ENCODE peak calls at places on chromosomes 2 and 18, in seven cellular contexts. Z is T-cell; J is activated naive CD8-positive, alpha-beta T cell treated with anti-CD3 and anti-CD28 coated beads, Interleukin-2, amount 50 U/mL, for 24 hours; L is activated CD8-positive, alpha-beta memory T cell treated with anti-CD3 and anti-CD28 coated beads, Interleukin-2, amount 10 ng/mL, durations not matched to agents 7 days and 5 days; A is activated CD8-positive, alpha-beta T cell treated with anti-CD3 and anti-CD28 coated beads, Interleukin-2, amount 10 ng/mL, durations not matched to agents 7 days and 5 days; O is HCT116; B is gastroesophageal sphincter. X is an unnamed sample.

GRCh38 chr2:98436734-98437133 is 7.9 kb upstream of the INPP4A start:
- ATAC-seq in L (no peak), Z (no peak), A (no peak), B (peak), O (peak), J (no peak), X (no peak)

GRCh38 chr2:20424300-20425290 is 22.3 kb upstream of the RHOB start:
- ATAC-seq in Z (peak), A (peak), J (peak), O (no peak), L (peak), B (peak), X (peak)

GRCh38 chr2:85886585-85886984 is 2.2 kb downstream of the ST3GAL5 start:
- ATAC-seq in J (peak), B (peak), L (no peak), A (no peak), Z (no peak), O (peak), X (no peak)

GRCh38 chr2:16664809-16665745 is 557 bp downstream of the CYRIA start:
- ATAC-seq in A (peak), Z (no peak), J (peak), B (peak), L (no peak), O (peak), X (peak)

GRCh38 chr2:15178946-15179345 is 382.2 kb downstream of the NBAS start:
- ATAC-seq in J (no peak), B (no peak), A (no peak), L (no peak), O (no peak), Z (no peak), X (no peak)

GRCh38 chr2:142741764-142742269 is 135.6 kb upstream of the KYNU start:
- ATAC-seq in B (no peak), J (peak), L (no peak), A (no peak), Z (no peak), O (no peak), X (peak)

GRCh38 chr18:36492604-36493329 is 195.3 kb downstream of the FHOD3 start:
- ATAC-seq in Z (no peak), A (no peak), O (no peak), L (no peak), B (no peak), J (no peak), X (no peak)

GRCh38 chr2:27907547-27907946 is 17.0 kb downstream of the BABAM2 start:
- ATAC-seq in L (peak), J (peak), A (no peak), B (no peak), O (no peak), Z (no peak), X (no peak)

GRCh38 chr2:33763671-33764310 is 164.7 kb upstream of the FAM98A start:
- ATAC-seq in O (no peak), B (no peak), A (no peak), L (no peak), Z (no peak), J (no peak), X (no peak)

GRCh38 chr2:238107525-238108422 is 7.6 kb downstream of the ESPNL start:
- ATAC-seq in B (no peak), A (peak), L (no peak), J (no peak), Z (no peak), O (peak), X (peak)

GRCh38 chr18:35331367-35332087 is 12.7 kb downstream of the ZNF24 start:
- ATAC-seq in O (no peak), B (no peak), Z (no peak), J (no peak), L (no peak), A (no peak), X (no peak)

GRCh38 chr2:204611017-204611631 is 65.8 kb downstream of the PARD3B start:
- ATAC-seq in O (no peak), A (no peak), L (no peak), Z (no peak), J (no peak), B (no peak), X (no peak)

GRCh38 chr2:202774104-202774503 is 97.5 kb downstream of the ICA1L start:
- ATAC-seq in Z (no peak), J (no peak), L (no peak), O (no peak), A (no peak), B (no peak), X (no peak)

GRCh38 chr18:72235422-72235821 is 308.7 kb downstream of the CBLN2 start:
- ATAC-seq in L (no peak), Z (no peak), A (no peak), O (no peak), B (no peak), J (no peak), X (no peak)

GRCh38 chr18:42245137-42245536 is 290.1 kb downstream of the PIK3C3 start:
- ATAC-seq in B (no peak), J (no peak), Z (no peak), O (no peak), A (no peak), L (no peak), X (no peak)

GRCh38 chr2:58794103-58794502 is 553.0 kb upstream of the FANCL start:
- ATAC-seq in O (no peak), Z (no peak), B (no peak), J (no peak), L (no peak), A (no peak), X (no peak)

GRCh38 chr18:74840492-74841167 is 243.0 kb downstream of the ZNF407 start:
- ATAC-seq in B (no peak), A (no peak), J (no peak), Z (no peak), O (peak), L (peak), X (no peak)

GRCh38 chr2:236582968-236583367 is 13.3 kb downstream of the ACKR3 start:
- ATAC-seq in B (peak), J (no peak), Z (no peak), L (no peak), O (no peak), A (no peak), X (peak)

GRCh38 chr18:12257996-12258718 is 4.0 kb downstream of the CIDEA start:
- ATAC-seq in Z (no peak), A (no peak), J (no peak), L (no peak), B (no peak), O (no peak), X (no peak)

GRCh38 chr18:12429556-12429955 is 21.8 kb downstream of the PRELID3A start:
- ATAC-seq in Z (no peak), A (no peak), O (no peak), B (no peak), L (no peak), J (no peak), X (no peak)

GRCh38 chr2:98008415-98008814 is 12.7 kb upstream of the TMEM131 start:
- ATAC-seq in B (no peak), L (no peak), A (no peak), J (no peak), O (no peak), Z (no peak), X (no peak)

GRCh38 chr18:22191346-22191710 is 21.9 kb downstream of the GATA6 start:
- ATAC-seq in L (no peak), J (no peak), O (no peak), A (no peak), Z (no peak), B (no peak), X (no peak)

GRCh38 chr2:128581849-128582244 is 263.2 kb upstream of the HS6ST1 start:
- ATAC-seq in B (no peak), O (no peak), L (no peak), A (no peak), Z (no peak), J (peak), X (peak)

GRCh38 chr2:105085525-105085924 is 47.7 kb downstream of the MRPS9 start:
- ATAC-seq in O (no peak), B (no peak), L (no peak), A (no peak), J (no peak), Z (no peak), X (no peak)

GRCh38 chr2:98772531-98772930 is 41.6 kb upstream of the MGAT4A start:
- ATAC-seq in J (no peak), A (no peak), Z (no peak), O (no peak), B (no peak), L (no peak), X (no peak)

GRCh38 chr2:226798422-226799210 is 1.0 kb downstream of the IRS1 start:
- ATAC-seq in A (peak), L (peak), O (no peak), J (peak), Z (peak), B (no peak), X (peak)

GRCh38 chr2:219664958-219665357 is 37.5 kb downstream of the SLC4A3 start:
- ATAC-seq in J (no peak), A (no peak), Z (no peak), O (no peak), L (no peak), B (peak), X (no peak)

GRCh38 chr2:155309483-155309882 is 611.0 kb downstream of the KCNJ3 start:
- ATAC-seq in A (no peak), J (no peak), O (no peak), Z (no peak), L (no peak), B (no peak), X (no peak)

GRCh38 chr2:98883780-98884211 is 52.2 kb downstream of the CRACDL start:
- ATAC-seq in J (no peak), Z (no peak), L (no peak), B (no peak), A (no peak), O (no peak), X (no peak)

GRCh38 chr2:1974391-1974790 is 230.1 kb upstream of the PXDN start:
- ATAC-seq in L (no peak), B (no peak), A (no peak), J (no peak), O (no peak), Z (no peak), X (no peak)

GRCh38 chr2:11998218-11998617 is 251.8 kb downstream of the LPIN1 start:
- ATAC-seq in A (no peak), L (no peak), B (no peak), J (no peak), O (no peak), Z (peak), X (peak)